ENCODE peak calls at places on chromosomes 2 and 18, in eight cellular contexts. I is A549, M is GM13977, B is GM10248, H is AG09309, L is Calu3, W is MM.1S, Q is uterus. C is an unnamed sample.

GRCh38 chr2:233139875-233140585 is 79.9 kb downstream of the INPP5D start:
- DNase-seq in I (no peak), B (no peak), M (no peak), Q (no peak), W (no peak), H (no peak), L (no peak), C (no peak)

GRCh38 chr2:237693281-237694039 is 66.1 kb downstream of the LRRFIP1 start:
- DNase-seq in M (no peak), Q (no peak), B (no peak), W (no peak), I (peak; percentile 63), H (no peak), L (no peak), C (peak; percentile 66)

GRCh38 chr18:74488354-74488753 is 7.8 kb upstream of the CNDP2 start:
- DNase-seq in H (no peak), I (no peak), B (no peak), Q (no peak), W (no peak), M (no peak), L (no peak), C (no peak)

GRCh38 chr2:125227843-125228392 is 1202.8 kb downstream of the CNTNAP5 start:
- DNase-seq in Q (no peak), B (no peak), L (no peak), M (no peak), H (no peak), I (no peak), W (peak; percentile 8), C (no peak)

GRCh38 chr2:135175177-135175576 is 123.1 kb downstream of the RAB3GAP1 start:
- DNase-seq in M (no peak), W (no peak), L (no peak), I (no peak), H (no peak), Q (no peak), B (no peak), C (no peak)

GRCh38 chr2:53131416-53131815 is 636.2 kb upstream of the CHAC2 start:
- DNase-seq in W (no peak), Q (no peak), I (peak; percentile 2), B (no peak), M (no peak), H (no peak), L (no peak), C (peak; percentile 28)

GRCh38 chr2:74554821-74555531 is 456 bp downstream of the DOK1 start:
- DNase-seq in H (no peak), I (no peak), Q (peak; percentile 43), W (peak; percentile 61), M (peak; percentile 70), B (peak; percentile 66), L (no peak), C (no peak)

GRCh38 chr2:232988444-232988843 is 24.6 kb downstream of the NGEF start:
- DNase-seq in W (no peak), B (no peak), M (no peak), H (peak; percentile 88), I (peak; percentile 96), L (peak; percentile 88), Q (peak; percentile 69), C (peak; percentile 98)

GRCh38 chr2:205766765-205767359 is 84.6 kb downstream of the NRP2 start:
- DNase-seq in H (no peak), I (peak; percentile 46), Q (peak; percentile 82), B (peak; percentile 62), W (peak; percentile 73), L (peak; percentile 69), M (peak; percentile 68), C (peak; percentile 38)

DNA sequence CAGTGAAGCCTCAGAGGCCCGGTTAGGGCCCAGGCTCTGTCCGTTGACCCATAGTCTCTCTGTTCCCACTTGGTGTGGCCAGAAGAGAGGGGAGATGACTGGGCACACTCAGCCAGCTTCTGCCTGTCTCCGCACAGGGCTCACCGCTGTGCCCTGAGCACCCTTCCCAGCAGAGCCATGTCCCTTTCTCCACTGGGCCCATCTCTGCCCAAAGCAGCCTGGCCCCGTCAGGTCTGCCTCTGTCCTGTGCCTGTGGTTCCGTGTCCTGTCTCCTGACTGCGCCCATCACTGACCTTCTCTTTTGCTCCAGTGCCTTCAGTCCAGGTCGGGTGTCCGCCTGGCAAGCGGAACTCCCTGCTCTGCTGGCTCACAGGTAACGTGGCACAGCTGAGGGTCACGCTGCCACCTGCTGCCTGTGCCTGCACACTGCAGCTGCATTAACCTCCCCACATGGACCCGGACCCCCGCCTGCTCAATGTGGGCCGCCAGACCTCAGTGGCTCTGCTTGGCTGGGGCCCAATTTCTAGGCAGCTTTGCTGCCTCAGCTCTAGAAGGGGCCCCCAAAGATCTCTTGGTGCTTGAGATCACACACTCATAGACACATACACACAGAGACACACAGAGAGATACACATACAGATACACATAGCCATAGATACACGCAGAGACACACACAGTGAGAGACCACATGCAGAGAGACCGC is 15.2 kb upstream of the CNNM3 start:
- DNase-seq in B (peak; percentile 89), L (peak; percentile 79), H (no peak), Q (peak; percentile 72), M (peak; percentile 91), W (no peak), I (peak; percentile 72), C (peak; percentile 27)
- TF ChIP-seq CTCF in B (peak; percentile 97), L (peak; percentile 80), H (peak; percentile 86), Q (peak; percentile 84), M (peak; percentile 99), W (peak; percentile 77), I (peak; percentile 83), C (peak; percentile 85)

DNA sequence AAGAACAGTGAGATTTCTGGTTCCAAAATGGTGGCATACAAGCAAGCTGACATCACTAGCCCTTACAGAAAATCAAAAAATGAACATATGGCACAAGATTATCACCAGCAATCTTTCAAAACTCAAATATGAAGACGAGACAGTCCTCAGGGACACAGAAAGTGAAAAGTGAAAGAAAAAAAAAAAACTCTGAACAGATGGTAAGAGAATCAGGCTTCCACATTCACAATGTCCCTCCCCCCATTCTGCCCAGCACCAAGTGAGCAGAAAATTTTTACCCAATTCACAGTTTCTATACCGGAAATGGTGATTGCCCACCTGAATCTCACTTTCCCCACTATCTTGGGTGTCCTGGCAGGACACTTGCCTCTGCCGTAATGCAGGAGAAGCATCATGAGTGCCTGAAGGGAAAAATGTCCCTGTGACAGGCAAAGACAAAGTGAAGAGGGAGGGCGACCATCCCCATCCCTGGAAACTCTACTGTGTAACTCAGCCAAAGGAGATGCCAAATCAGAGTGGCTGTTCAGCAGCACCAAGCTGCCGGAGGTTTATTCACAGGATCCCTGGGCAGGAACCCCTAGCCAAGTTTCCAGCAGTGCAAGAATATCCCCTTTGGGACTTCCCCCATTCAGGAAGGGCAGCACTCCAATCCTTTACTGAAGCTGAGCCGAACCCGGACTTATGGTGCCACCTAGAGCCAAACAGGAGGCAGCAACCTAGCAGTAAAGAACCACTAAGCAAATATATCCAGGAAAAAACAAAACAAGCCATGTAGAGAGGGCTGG is 312.2 kb downstream of the LRATD1 start:
- DNase-seq in W (peak; percentile 72), L (peak; percentile 11), I (no peak), M (no peak), B (no peak), H (peak; percentile 1), Q (no peak), C (peak; percentile 13)
- TF ChIP-seq CTCF in W (peak; percentile 85), L (no peak), I (no peak), M (peak; percentile 1), B (peak; percentile 5), H (peak; percentile 27), Q (no peak), C (peak; percentile 40)

GRCh38 chr2:11744631-11745394 is 1.6 kb upstream of the LPIN1 start:
- DNase-seq in M (no peak), I (peak; percentile 60), W (peak; percentile 83), H (no peak), Q (no peak), L (peak; percentile 39), B (no peak), C (peak; percentile 17)
- TF ChIP-seq CTCF in M (peak; percentile 42), I (peak; percentile 23), W (peak; percentile 65), H (peak; percentile 33), Q (peak; percentile 13), L (peak; percentile 32), B (peak; percentile 38), C (peak; percentile 68)

GRCh38 chr18:48317781-48318381 is 91.3 kb downstream of the ZBTB7C start:
- DNase-seq in M (no peak), I (no peak), Q (no peak), W (no peak), H (no peak), L (no peak), B (no peak), C (no peak)
- TF ChIP-seq CTCF in M (no peak), I (no peak), Q (no peak), W (peak; percentile 12), H (no peak), L (peak; percentile 18), B (no peak), C (peak; percentile 40)

GRCh38 chr18:22868831-22869230 is 64.3 kb upstream of the RBBP8 start:
- DNase-seq in M (no peak), B (no peak), W (no peak), Q (no peak), L (no peak), H (no peak), I (no peak), C (no peak)

GRCh38 chr18:22860807-22861206 is 72.3 kb upstream of the RBBP8 start:
- DNase-seq in Q (no peak), H (no peak), L (no peak), W (no peak), I (no peak), M (no peak), B (no peak), C (no peak)

DNA sequence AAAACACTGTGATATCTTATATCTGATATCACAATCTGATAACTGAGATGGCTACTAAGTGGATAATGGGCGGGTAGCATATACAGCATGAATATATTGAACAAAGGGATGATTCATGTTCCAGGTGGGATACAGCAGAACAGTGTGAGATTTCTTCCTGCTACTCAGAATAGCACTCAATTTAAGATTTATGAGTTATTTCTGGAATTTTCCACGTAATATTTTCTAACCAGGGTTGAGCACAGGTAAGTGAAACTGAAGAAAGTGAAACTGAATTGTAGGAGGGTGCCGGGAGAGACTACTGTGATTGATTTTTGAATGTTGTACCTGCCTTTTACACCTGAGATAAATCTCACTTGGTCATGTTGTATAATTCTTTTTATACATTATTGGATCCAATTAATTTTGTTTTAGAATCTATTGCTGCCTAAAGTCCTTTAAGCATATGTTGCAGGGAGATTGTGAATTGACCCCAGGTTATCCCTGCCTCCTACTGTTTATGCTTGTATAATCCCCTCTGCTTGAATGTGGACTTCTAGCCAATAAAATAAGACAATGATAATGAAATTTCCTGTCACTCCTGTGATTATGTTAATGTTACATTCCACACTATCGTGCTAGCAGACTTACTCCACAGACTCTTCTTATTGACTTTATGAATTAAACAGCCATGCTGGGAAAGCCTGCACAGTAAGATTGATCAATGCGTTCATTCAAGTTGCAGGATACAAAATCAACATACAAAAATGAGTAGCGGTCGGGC is 67.6 kb upstream of the RBBP8 start:
- DNase-seq in H (no peak), Q (no peak), W (no peak), L (peak; percentile 16), M (no peak), B (no peak), I (no peak), C (no peak)
- TF ChIP-seq CTCF in H (no peak), Q (no peak), W (no peak), L (no peak), M (no peak), B (no peak), I (no peak), C (no peak)

GRCh38 chr2:23617167-23617787 is 232.3 kb downstream of the KLHL29 start:
- DNase-seq in Q (peak; percentile 94), M (no peak), B (no peak), L (no peak), H (peak; percentile 41), I (no peak), W (no peak), C (peak; percentile 68)
- TF ChIP-seq CTCF in Q (peak; percentile 41), M (no peak), B (no peak), L (no peak), H (peak; percentile 76), I (no peak), W (no peak), C (peak; percentile 63)

C was measured in HFFc6.